ENCODE peak calls at places on chromosomes 12 and 14, in seven cellular contexts. C, V, B, Q, K, G and M are unnamed samples.

GRCh38 chr14:80215756-80216581 is 4.7 kb upstream of the DIO2 start:
- DNase-seq in C (no peak), V (peak), B (no peak), Q (no peak), K (no peak), G (no peak), M (no peak)

GRCh38 chr14:33788116-33788515 is 162.8 kb downstream of the EGLN3 start:
- DNase-seq in C (no peak), V (no peak), B (no peak), Q (no peak), K (no peak), G (no peak), M (no peak)

GRCh38 chr12:2297004-2297403 is 244.2 kb downstream of the CACNA1C start:
- DNase-seq in C (no peak), V (no peak), B (no peak), Q (no peak), K (no peak), G (no peak), M (no peak)

GRCh38 chr14:66405158-66405557 is 81.0 kb upstream of the CCDC196 start:
- DNase-seq in C (no peak), V (peak), B (no peak), Q (no peak), K (peak), G (no peak), M (no peak)

GRCh38 chr12:129665414-129665813 is 238.4 kb downstream of the TMEM132D start:
- DNase-seq in C (no peak), V (no peak), B (no peak), Q (no peak), K (no peak), G (no peak), M (no peak)

GRCh38 chr12:25051583-25052190 is 102.8 kb upstream of the BCAT1 start:
- DNase-seq in C (no peak), V (no peak), B (no peak), Q (no peak), K (no peak), G (peak), M (no peak)

GRCh38 chr12:26297386-26298070 is 102.2 kb downstream of the SSPN start:
- DNase-seq in C (no peak), V (no peak), B (no peak), Q (no peak), K (no peak), G (no peak), M (no peak)

GRCh38 chr12:106780010-106780625 is 5.6 kb downstream of the RIC8B start:
- DNase-seq in C (no peak), V (peak), B (no peak), Q (no peak), K (peak), G (no peak), M (peak)

GRCh38 chr14:21923820-21924219 is 250.2 kb upstream of the OR4E1 start:
- DNase-seq in C (no peak), V (no peak), B (no peak), Q (no peak), K (no peak), G (no peak), M (peak)

GRCh38 chr12:51980809-51981127 is 26.0 kb upstream of the TAMALIN start:
- DNase-seq in C (no peak), V (no peak), B (no peak), Q (no peak), K (no peak), G (no peak), M (no peak)

GRCh38 chr12:2640709-2641108 is 154.1 kb upstream of the FKBP4 start:
- DNase-seq in C (peak), V (peak), B (no peak), Q (no peak), K (no peak), G (no peak), M (peak)

GRCh38 chr14:102223682-102224081 is 81.3 kb downstream of the MOK start:
- DNase-seq in C (no peak), V (no peak), B (no peak), Q (no peak), K (no peak), G (no peak), M (no peak)

DNA sequence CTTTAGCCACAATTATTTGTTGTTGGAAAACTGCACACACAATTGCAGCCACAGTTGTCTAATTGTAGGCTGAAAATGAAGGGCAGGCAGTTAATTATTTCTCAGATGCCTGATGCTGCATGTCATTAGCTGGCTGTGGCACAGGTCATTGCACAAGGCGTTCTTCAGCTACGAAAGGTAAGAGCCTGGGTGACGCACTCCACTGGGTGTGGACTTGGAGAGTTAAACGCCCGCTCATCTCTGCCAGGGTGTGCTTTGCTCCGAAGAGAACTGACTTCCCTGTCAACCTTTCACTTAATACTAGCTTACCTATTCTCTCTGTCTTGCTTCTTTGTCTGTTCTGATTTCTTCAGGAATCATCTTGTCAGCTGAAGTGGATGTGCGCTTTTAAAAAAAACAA is 91.4 kb upstream of the CPM start:
- DNase-seq in C (peak), V (no peak), B (no peak), Q (no peak), K (no peak), G (no peak), M (no peak)
- H3K27ac ChIP-seq in C (no peak), V (no peak), B (no peak), Q (no peak), K (no peak), G (no peak), M (no peak)

GRCh38 chr12:124422142-124422569 is 127.3 kb downstream of the RFLNA start:
- DNase-seq in C (no peak), V (no peak), B (no peak), Q (no peak), K (peak), G (no peak), M (no peak)
- H3K9ac ChIP-seq in C (peak), V (peak), B (no peak), Q (no peak), K (peak), G (no peak), M (peak)

GRCh38 chr12:122837306-122838265 is 2.3 kb downstream of the HIP1R start:
- DNase-seq in C (no peak), V (no peak), B (no peak), Q (peak), K (no peak), G (no peak), M (no peak)
- TF ChIP-seq POLR2A in C (no peak), V (no peak), B (no peak), Q (peak), K (no peak), G (no peak), M (no peak)

GRCh38 chr14:24741871-24742270 is 107.9 kb upstream of the GZMB start:
- DNase-seq in C (no peak), V (peak), B (no peak), Q (no peak), K (no peak), G (no peak), M (no peak)
- H3K27ac ChIP-seq in C (no peak), V (no peak), B (no peak), Q (no peak), K (no peak), G (no peak), M (no peak)

GRCh38 chr12:108666326-108666995 is 32.8 kb upstream of the SELPLG start:
- DNase-seq in C (no peak), V (peak), B (no peak), Q (peak), K (no peak), G (no peak), M (no peak)

GRCh38 chr12:108663324-108664015 is 29.8 kb upstream of the SELPLG start:
- DNase-seq in C (no peak), V (no peak), B (no peak), Q (no peak), K (no peak), G (no peak), M (no peak)

GRCh38 chr12:108664338-108665258 is 30.9 kb upstream of the SELPLG start:
- DNase-seq in C (peak), V (peak), B (peak), Q (peak), K (peak), G (peak), M (peak)

GRCh38 chr12:108667349-108667748 is 33.7 kb upstream of the SELPLG start:
- DNase-seq in C (no peak), V (no peak), B (no peak), Q (peak), K (no peak), G (no peak), M (no peak)

GRCh38 chr12:108665608-108666202 is 32.0 kb upstream of the SELPLG start:
- DNase-seq in C (no peak), V (no peak), B (no peak), Q (peak), K (no peak), G (no peak), M (no peak)
- H3K9ac ChIP-seq in C (no peak), V (peak), B (no peak), Q (no peak), K (no peak), G (peak), M (no peak)

DNA sequence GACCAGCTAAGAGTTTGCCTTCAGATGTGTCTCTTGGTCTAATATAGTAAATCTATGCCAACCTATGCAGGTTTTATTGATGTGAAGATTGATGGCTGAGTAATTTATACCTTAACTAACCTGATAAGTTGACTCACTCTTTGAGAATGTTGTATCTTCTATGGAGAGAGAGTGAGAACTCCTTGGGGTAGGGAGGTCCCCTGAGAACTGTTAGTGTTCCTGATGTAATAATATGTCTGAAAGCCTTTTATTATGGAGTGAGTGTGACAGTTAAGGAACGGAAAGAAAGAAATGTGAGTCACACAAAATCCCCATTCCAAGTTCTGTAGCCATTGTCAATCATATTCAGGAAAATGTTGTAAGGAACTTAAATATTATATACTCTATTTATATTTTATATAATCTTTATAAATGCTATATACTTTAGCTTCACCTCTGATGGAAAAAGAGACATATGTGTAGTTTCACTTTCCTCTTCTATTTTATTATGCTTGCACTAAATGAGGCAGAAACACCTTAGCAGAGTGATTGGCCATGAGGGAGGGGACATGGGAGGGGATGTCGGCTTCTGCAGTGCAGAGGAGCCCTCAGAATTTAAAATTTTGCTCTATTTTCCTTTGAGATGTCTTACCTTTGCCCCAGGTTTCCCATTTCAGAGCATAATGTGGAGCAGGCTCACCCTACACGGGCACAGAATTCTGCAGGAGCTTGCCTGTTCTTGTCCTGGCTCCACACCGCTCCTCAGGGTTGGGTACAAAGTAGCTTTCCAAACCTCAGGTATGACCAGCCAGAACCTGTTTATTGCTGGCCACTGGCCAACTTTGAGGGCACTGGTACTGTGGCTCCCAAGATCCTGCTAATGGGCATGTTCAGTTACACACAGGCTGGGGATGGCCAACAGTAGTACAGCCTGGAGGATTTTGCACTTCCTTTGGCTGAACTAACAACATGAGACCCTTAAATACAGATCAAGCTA is 57.7 kb downstream of the ARF6 start:
- DNase-seq in C (peak), V (no peak), B (no peak), Q (no peak), K (no peak), G (no peak), M (peak)
- TF ChIP-seq POLR2A in C (no peak), V (no peak), B (no peak), Q (no peak), K (no peak), G (no peak), M (no peak)

GRCh38 chr14:73944432-73945158 is 5.3 kb downstream of the FAM161B start:
- DNase-seq in C (no peak), V (no peak), B (no peak), Q (no peak), K (no peak), G (no peak), M (no peak)
- H3K27ac ChIP-seq in C (no peak), V (no peak), B (no peak), Q (no peak), K (no peak), G (no peak), M (no peak)

GRCh38 chr14:53951661-53952265 is 4.9 kb downstream of the BMP4 start:
- DNase-seq in C (no peak), V (no peak), B (peak), Q (no peak), K (no peak), G (no peak), M (peak)
- H3K9ac ChIP-seq in C (no peak), V (peak), B (no peak), Q (peak), K (no peak), G (no peak), M (peak)

GRCh38 chr12:30820406-30820946 is 65.7 kb upstream of the CAPRIN2 start:
- DNase-seq in C (no peak), V (no peak), B (no peak), Q (no peak), K (no peak), G (no peak), M (no peak)

GRCh38 chr12:30824311-30824710 is 69.6 kb upstream of the CAPRIN2 start:
- DNase-seq in C (no peak), V (no peak), B (no peak), Q (no peak), K (no peak), G (no peak), M (no peak)

GRCh38 chr12:30823140-30823669 is 68.5 kb upstream of the CAPRIN2 start:
- DNase-seq in C (no peak), V (no peak), B (no peak), Q (no peak), K (no peak), G (no peak), M (no peak)

GRCh38 chr12:30823764-30824163 is 69.0 kb upstream of the CAPRIN2 start:
- DNase-seq in C (no peak), V (no peak), B (no peak), Q (no peak), K (no peak), G (no peak), M (no peak)

GRCh38 chr12:30822385-30823139 is 67.8 kb upstream of the CAPRIN2 start:
- DNase-seq in C (no peak), V (peak), B (peak), Q (no peak), K (no peak), G (no peak), M (peak)
- TF ChIP-seq POLR2A in C (no peak), V (no peak), B (no peak), Q (no peak), K (no peak), G (no peak), M (no peak)